ENCODE peak calls at places on chromosomes 4 and X, in eight cellular contexts. Z is transverse colon; A is right atrium auricular region; Y is tibial nerve; X is CD4-positive, alpha-beta T cell; F is HCT116; O is mammary epithelial cell; T is MM.1S. U is an unnamed sample. For H3K27me3, the result is how much of the 10 kb centered on the place peaks cover.

GRCh38 chr4:40337081-40337480 is 1.9 kb downstream of the CHRNA9 start:
- DNase-seq in Z (no peak), A (no peak), Y (no peak), X (no peak), F (no peak), O (no peak), T (no peak), U (no peak)

GRCh38 chr4:145186719-145187118 is 6.3 kb upstream of the OTUD4 start:
- DNase-seq in Z (no peak), A (no peak), Y (no peak), X (no peak), F (no peak), O (no peak), T (peak), U (no peak)

GRCh38 chr4:48725414-48725813 is 54.7 kb downstream of the FRYL start:
- DNase-seq in Z (no peak), A (no peak), Y (no peak), X (no peak), F (no peak), O (no peak), T (no peak), U (no peak)

GRCh38 chr4:130689182-130689581 is 1593.2 kb downstream of the C4orf33 start:
- DNase-seq in Z (no peak), A (no peak), Y (no peak), X (no peak), F (no peak), O (peak), T (no peak), U (no peak)

GRCh38 chr4:114316789-114317188 is 281.8 kb upstream of the UGT8 start:
- DNase-seq in Z (no peak), A (no peak), Y (no peak), X (no peak), F (no peak), O (no peak), T (no peak), U (no peak)

GRCh38 chr4:165493359-165493758 is 114.6 kb downstream of the CPE start:
- DNase-seq in Z (peak), A (peak), Y (peak), X (peak), F (peak), O (peak), T (peak), U (peak)

GRCh38 chr4:912548-913279 is 19.4 kb downstream of the GAK start:
- DNase-seq in Z (peak), A (no peak), Y (no peak), X (no peak), F (no peak), O (peak), T (no peak), U (no peak)

GRCh38 chrX:145552643-145553042 is 265.0 kb upstream of the SLITRK2 start:
- DNase-seq in Z (no peak), A (no peak), Y (no peak), X (no peak), F (no peak), O (no peak), T (no peak), U (no peak)

GRCh38 chr4:152680988-152681731 is 1.4 kb upstream of the TMEM154 start:
- DNase-seq in Z (no peak), A (no peak), Y (no peak), X (no peak), F (no peak), O (peak), T (no peak), U (no peak)

GRCh38 chrX:84165716-84166115 is 22.3 kb downstream of the RPS6KA6 start:
- DNase-seq in Z (no peak), A (no peak), Y (no peak), X (no peak), F (no peak), O (no peak), T (no peak), U (no peak)

GRCh38 chr4:4388836-4389575 is 2.1 kb downstream of the NSG1 start:
- DNase-seq in Z (no peak), A (no peak), Y (no peak), X (no peak), F (no peak), O (no peak), T (no peak), U (no peak)
- H3K27me3 ChIP-seq in Z (half or more), A (under half), Y (half or more), X (under half), F (under half), O (under half), T (under half), U (under half)

GRCh38 chrX:34810911-34811310 is 131.7 kb upstream of the FAM47B start:
- DNase-seq in Z (no peak), A (no peak), Y (no peak), X (no peak), F (no peak), O (no peak), T (no peak), U (no peak)
- H3K27me3 ChIP-seq in Z (under half), A (under half), Y (under half), X (under half), F (under half), O (under half), T (under half), U (under half)

GRCh38 chr4:146637853-146638800 is 566 bp upstream of the POU4F2 start:
- DNase-seq in Z (no peak), A (no peak), Y (no peak), X (no peak), F (no peak), O (no peak), T (no peak), U (no peak)

GRCh38 chr4:146638801-146639351 is at the start of gene POU4F2:
- DNase-seq in Z (no peak), A (no peak), Y (no peak), X (no peak), F (no peak), O (no peak), T (no peak), U (no peak)

GRCh38 chr4:146640021-146640425 is 1.3 kb downstream of the POU4F2 start:
- DNase-seq in Z (no peak), A (no peak), Y (no peak), X (no peak), F (no peak), O (no peak), T (no peak), U (no peak)

GRCh38 chr4:146640459-146641061 is 1.9 kb downstream of the POU4F2 start:
- DNase-seq in Z (no peak), A (no peak), Y (no peak), X (no peak), F (no peak), O (no peak), T (no peak), U (no peak)

GRCh38 chr4:146639414-146639814 is 721 bp downstream of the POU4F2 start:
- DNase-seq in Z (no peak), A (no peak), Y (no peak), X (no peak), F (no peak), O (no peak), T (no peak), U (no peak)
- H3K27me3 ChIP-seq in Z (half or more), A (under half), Y (half or more), X (half or more), F (under half), O (half or more), T (under half), U (under half)

GRCh38 chrX:137031039-137031438 is 2.8 kb downstream of the GPR101 start:
- DNase-seq in Z (no peak), A (no peak), Y (no peak), X (no peak), F (no peak), O (no peak), T (no peak), U (no peak)
- H3K27me3 ChIP-seq in Z (half or more), A (under half), Y (half or more), X (under half), F (under half), O (under half), T (under half), U (half or more)

DNA sequence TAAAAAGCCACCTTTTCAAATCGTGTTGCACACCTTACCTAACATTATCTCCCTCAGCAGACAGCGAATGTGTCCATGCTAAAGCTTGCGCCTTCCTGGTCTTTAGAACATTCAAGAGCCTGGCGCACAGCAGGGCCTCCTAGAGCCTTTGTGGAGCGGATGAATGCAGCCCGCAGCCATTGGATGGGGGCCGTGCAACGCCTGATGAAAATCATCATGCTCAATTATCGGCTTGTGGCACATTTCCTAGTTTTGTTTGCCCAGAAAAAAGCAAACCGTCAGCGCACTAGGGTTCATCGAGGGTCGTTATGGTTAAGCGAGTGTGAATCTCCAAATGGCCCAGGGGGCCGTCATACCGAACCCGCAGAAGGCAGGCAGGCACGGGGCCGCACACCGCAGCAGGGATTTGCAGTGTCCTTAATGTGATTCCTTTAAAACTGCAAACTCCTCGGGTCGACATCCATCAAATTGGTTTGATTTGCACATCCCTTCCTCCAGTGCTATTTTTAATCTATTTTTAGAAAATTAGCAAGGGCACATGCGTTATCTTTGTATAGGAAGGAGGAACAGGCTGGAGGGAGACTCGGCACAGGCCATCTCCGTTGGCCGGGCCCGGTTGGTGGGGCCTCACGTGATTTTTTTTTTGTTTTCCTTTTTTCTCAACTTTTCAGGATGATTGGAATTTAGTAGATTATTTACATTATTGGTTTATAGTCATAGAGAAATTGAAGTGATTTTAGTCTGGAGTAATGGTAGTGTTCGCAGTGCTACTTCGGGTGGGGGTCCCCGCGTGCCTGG is 53.1 kb downstream of the ABLIM2 start:
- DNase-seq in Z (no peak), A (no peak), Y (no peak), X (no peak), F (no peak), O (no peak), T (no peak), U (no peak)
- H3K27me3 ChIP-seq in Z (under half), A (under half), Y (under half), X (under half), F (under half), O (under half), T (half or more), U (under half)

DNA sequence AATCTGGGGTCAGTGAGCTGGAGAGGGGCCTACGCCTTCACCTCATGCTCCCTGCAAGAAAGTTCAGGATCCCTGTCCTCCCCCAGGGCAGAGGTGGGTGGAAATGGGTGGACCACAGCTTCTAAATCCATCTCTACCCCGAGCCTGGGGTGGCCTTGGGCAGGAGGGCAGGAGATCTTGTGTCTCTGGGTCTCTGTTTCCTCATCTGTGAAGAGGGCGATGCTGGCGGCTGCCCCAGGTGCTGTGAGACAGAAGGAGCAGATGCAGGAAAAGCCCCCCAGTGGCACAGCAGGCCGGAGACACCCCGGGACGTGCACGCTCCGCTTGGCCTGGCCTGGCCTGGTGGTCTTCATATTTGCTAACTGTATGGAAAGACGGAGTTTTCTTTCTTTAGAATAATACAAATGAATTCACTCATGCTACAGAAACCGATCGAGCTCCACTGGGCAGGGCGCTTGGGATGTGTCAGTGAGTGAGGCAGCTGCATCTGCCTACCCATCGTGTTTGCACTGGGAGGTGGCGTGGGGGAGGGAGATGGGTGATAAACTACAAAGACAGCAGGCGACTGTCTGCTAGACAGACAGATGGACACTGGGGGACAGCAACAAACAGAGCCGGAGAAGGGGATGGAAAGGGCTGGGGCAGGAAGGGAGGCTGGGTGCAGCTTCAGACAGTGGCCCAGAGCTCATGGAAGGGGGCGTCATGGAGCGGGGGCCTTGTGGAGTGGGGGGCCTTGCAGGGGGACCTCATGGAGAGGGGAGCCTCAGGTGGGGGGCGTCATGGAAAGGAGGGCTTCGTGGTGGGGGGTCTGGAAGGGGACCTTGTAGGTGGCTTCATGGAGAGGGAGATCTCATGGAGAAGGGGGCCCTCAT is 136.2 kb downstream of the CPZ start:
- DNase-seq in Z (peak), A (peak), Y (no peak), X (no peak), F (no peak), O (no peak), T (no peak), U (no peak)
- H3K27me3 ChIP-seq in Z (under half), A (under half), Y (under half), X (under half), F (under half), O (under half), T (half or more), U (under half)

U was measured in Panc1.